ENCODE peak calls at places on chromosomes 4 and X, in ten cellular contexts. K is sigmoid colon; A is left ventricle myocardium inferior; B is right cardiac atrium; S is gastrocnemius medialis; W is left lung; J is dorsolateral prefrontal cortex; E is CD4-positive, alpha-beta T cell; Z is tibial nerve; M is lower lobe of right lung. F is an unnamed sample.

GRCh38 chrX:97909245-97909644 is 1025.5 kb downstream of the RPA4 start:
- DNase-seq in K (no peak), A (no peak), B (no peak), S (no peak), W (no peak), J (no peak), E (no peak), Z (no peak), M (no peak), F (no peak)

GRCh38 chrX:15882704-15883539 is 28.3 kb upstream of the AP1S2 start:
- DNase-seq in K (no peak), A (no peak), B (no peak), S (no peak), W (no peak), J (no peak), E (no peak), Z (no peak), M (no peak), F (no peak)

GRCh38 chr4:153402366-153402765 is 57.9 kb downstream of the MND1 start:
- DNase-seq in K (no peak), A (no peak), B (no peak), S (no peak), W (no peak), J (no peak), E (no peak), Z (no peak), M (no peak), F (no peak)

GRCh38 chrX:111560801-111561200 is 49.4 kb downstream of the SERTM2 start:
- DNase-seq in K (no peak), A (no peak), B (no peak), S (no peak), W (no peak), J (no peak), E (no peak), Z (no peak), M (no peak), F (no peak)

GRCh38 chr4:177386416-177386815 is 55.8 kb downstream of the AGA start:
- DNase-seq in K (no peak), A (no peak), B (no peak), S (no peak), W (no peak), J (no peak), E (no peak), Z (no peak), M (no peak), F (no peak)

GRCh38 chr4:152534541-152535231 is 1.2 kb downstream of the FBXW7 start:
- DNase-seq in K (no peak), A (peak; percentile 38), B (peak; percentile 74), S (peak; percentile 17), W (peak; percentile 77), J (peak; percentile 49), E (peak; percentile 45), Z (no peak), M (peak; percentile 83), F (peak; percentile 88)

GRCh38 chrX:149372861-149373260 is 132.2 kb downstream of the IDS start:
- DNase-seq in K (no peak), A (no peak), B (no peak), S (no peak), W (no peak), J (no peak), E (no peak), Z (no peak), M (no peak), F (no peak)

GRCh38 chrX:41293269-41293668 is 40.7 kb upstream of the DDX3X start:
- DNase-seq in K (no peak), A (no peak), B (no peak), S (no peak), W (no peak), J (no peak), E (no peak), Z (no peak), M (no peak), F (no peak)

GRCh38 chr4:102598102-102598758 is 97.1 kb downstream of the NFKB1 start:
- DNase-seq in K (no peak), A (no peak), B (no peak), S (no peak), W (no peak), J (no peak), E (no peak), Z (no peak), M (no peak), F (no peak)

GRCh38 chr4:102599887-102600286 is 98.7 kb downstream of the NFKB1 start:
- DNase-seq in K (no peak), A (no peak), B (no peak), S (no peak), W (no peak), J (no peak), E (no peak), Z (no peak), M (no peak), F (no peak)

GRCh38 chr4:102599455-102599854 is 98.3 kb downstream of the NFKB1 start:
- DNase-seq in K (no peak), A (no peak), B (no peak), S (no peak), W (no peak), J (no peak), E (no peak), Z (no peak), M (no peak), F (no peak)

GRCh38 chr4:102600689-102601088 is 99.5 kb downstream of the NFKB1 start:
- DNase-seq in K (no peak), A (no peak), B (no peak), S (no peak), W (no peak), J (no peak), E (no peak), Z (no peak), M (no peak), F (no peak)

DNA sequence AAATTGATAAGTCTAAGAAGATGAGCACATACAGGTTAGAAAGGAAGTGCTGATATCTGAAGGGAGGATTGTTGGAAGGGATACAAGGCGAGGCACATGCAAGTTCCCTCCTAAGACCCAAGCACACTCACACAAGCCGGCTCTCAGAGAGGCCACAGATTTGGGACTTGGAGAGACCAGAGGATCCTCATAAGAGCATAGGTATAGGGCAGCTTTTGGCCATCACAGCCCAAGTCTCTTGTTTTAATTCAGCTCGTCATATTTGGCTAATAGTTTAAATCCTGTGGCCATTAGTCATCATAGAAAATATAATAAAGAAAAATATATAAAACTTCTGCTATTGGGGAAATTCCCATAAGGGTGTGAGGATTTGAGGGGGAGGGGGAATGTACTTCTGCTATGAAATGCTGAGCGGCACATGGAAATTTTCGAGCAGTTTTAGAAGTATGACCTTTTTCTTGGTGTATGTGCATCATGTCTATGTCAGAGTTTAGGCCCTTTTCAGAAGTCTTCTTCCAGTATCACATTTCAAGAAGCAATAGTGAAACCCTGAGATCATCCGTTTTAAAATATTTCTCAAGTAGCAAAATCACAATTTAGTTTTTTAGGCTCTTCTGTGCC is 97.7 kb downstream of the NFKB1 start:
- DNase-seq in K (no peak), A (no peak), B (no peak), S (no peak), W (no peak), J (no peak), E (no peak), Z (no peak), M (no peak), F (no peak)
- H3K27ac ChIP-seq in K (peak overlapping the region; percentile 10), A (peak overlapping the region; percentile 28), B (no peak overlapping the region), S (no peak overlapping the region), W (peak overlapping the region; percentile 34), J (peak overlapping the region; percentile 2), E (no peak overlapping the region), Z (no peak overlapping the region), M (peak overlapping the region; percentile 34), F (peak overlapping the region; percentile 32)

GRCh38 chr4:773214-773613 is 52.7 kb downstream of the CPLX1 start:
- DNase-seq in K (no peak), A (no peak), B (peak; percentile 74), S (no peak), W (no peak), J (no peak), E (no peak), Z (no peak), M (peak; percentile 39), F (no peak)

GRCh38 chr4:777520-778262 is 48.2 kb downstream of the CPLX1 start:
- DNase-seq in K (no peak), A (no peak), B (no peak), S (no peak), W (no peak), J (no peak), E (no peak), Z (no peak), M (no peak), F (peak; percentile 1)

GRCh38 chr4:779555-779954 is 46.4 kb downstream of the CPLX1 start:
- DNase-seq in K (no peak), A (no peak), B (no peak), S (no peak), W (no peak), J (no peak), E (no peak), Z (no peak), M (no peak), F (peak; percentile 20)

GRCh38 chr4:780730-781492 is 45.0 kb downstream of the CPLX1 start:
- DNase-seq in K (no peak), A (no peak), B (no peak), S (no peak), W (no peak), J (no peak), E (no peak), Z (no peak), M (no peak), F (peak; percentile 85)

GRCh38 chr4:776743-777441 is 49.0 kb downstream of the CPLX1 start:
- DNase-seq in K (no peak), A (no peak), B (no peak), S (no peak), W (no peak), J (no peak), E (no peak), Z (no peak), M (peak; percentile 9), F (peak; percentile 29)
- H3K27ac ChIP-seq in K (no peak overlapping the region), A (no peak overlapping the region), B (no peak overlapping the region), S (no peak overlapping the region), W (no peak overlapping the region), J (no peak overlapping the region), E (no peak overlapping the region), Z (no peak overlapping the region), M (no peak overlapping the region), F (no peak overlapping the region)

GRCh38 chr4:71151054-71151453 is 157.6 kb downstream of the DCK start:
- DNase-seq in K (no peak), A (no peak), B (no peak), S (no peak), W (no peak), J (no peak), E (no peak), Z (no peak), M (no peak), F (no peak)

GRCh38 chr4:71148545-71148944 is 155.1 kb downstream of the DCK start:
- DNase-seq in K (no peak), A (no peak), B (no peak), S (no peak), W (no peak), J (no peak), E (no peak), Z (no peak), M (no peak), F (no peak)

DNA sequence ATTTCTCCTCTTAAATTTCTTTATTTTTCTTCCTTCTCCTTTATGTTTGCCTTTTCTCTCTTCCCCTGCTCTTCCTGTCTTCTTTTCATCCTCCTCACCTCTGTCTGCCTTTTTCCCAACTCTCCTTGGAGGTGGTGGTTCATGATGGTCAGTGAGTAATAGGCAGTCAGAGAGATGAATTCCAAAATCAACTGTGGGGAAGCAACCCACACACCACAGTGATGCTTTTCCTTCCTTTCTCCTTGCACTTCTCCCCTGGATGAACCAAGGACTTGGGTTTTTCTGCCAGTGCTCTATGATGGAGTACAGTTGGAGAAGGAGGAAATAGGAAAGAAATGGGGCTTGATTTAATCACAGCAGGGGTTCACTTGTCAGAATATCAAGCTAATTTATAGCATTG is 153.8 kb downstream of the DCK start:
- DNase-seq in K (no peak), A (no peak), B (no peak), S (no peak), W (no peak), J (no peak), E (no peak), Z (no peak), M (no peak), F (no peak)
- H3K27ac ChIP-seq in K (no peak overlapping the region), A (no peak overlapping the region), B (no peak overlapping the region), S (no peak overlapping the region), W (no peak overlapping the region), J (no peak overlapping the region), E (no peak overlapping the region), Z (no peak overlapping the region), M (no peak overlapping the region), F (no peak overlapping the region)

GRCh38 chr4:13097971-13098370 is 386.2 kb downstream of the RAB28 start:
- DNase-seq in K (no peak), A (no peak), B (no peak), S (no peak), W (no peak), J (peak; percentile 40), E (no peak), Z (no peak), M (no peak), F (no peak)

GRCh38 chr4:13092702-13093101 is 391.4 kb downstream of the RAB28 start:
- DNase-seq in K (no peak), A (no peak), B (no peak), S (peak; percentile 31), W (no peak), J (no peak), E (no peak), Z (peak; percentile 35), M (no peak), F (no peak)

GRCh38 chr4:13088726-13089658 is 395.1 kb downstream of the RAB28 start:
- DNase-seq in K (no peak), A (no peak), B (no peak), S (no peak), W (no peak), J (no peak), E (no peak), Z (peak; percentile 18), M (no peak), F (no peak)

GRCh38 chr4:13089659-13089998 is 394.5 kb downstream of the RAB28 start:
- DNase-seq in K (no peak), A (no peak), B (no peak), S (no peak), W (no peak), J (no peak), E (no peak), Z (no peak), M (no peak), F (no peak)

GRCh38 chr4:13093170-13093569 is 391.0 kb downstream of the RAB28 start:
- DNase-seq in K (no peak), A (no peak), B (peak; percentile 60), S (no peak), W (no peak), J (no peak), E (no peak), Z (no peak), M (no peak), F (no peak)
- H3K27ac ChIP-seq in K (no peak overlapping the region), A (peak overlapping the region; percentile 69), B (no peak overlapping the region), S (no peak overlapping the region), W (no peak overlapping the region), J (no peak overlapping the region), E (no peak overlapping the region), Z (no peak overlapping the region), M (no peak overlapping the region), F (no peak overlapping the region)